ENCODE peak calls at places on chromosomes 16 and 17, in six cellular contexts. N is stimulated activated CD4-positive, alpha-beta T cell treated with anti-CD3 and anti-CD28 coated beads, Interleukin-4, amount 100 ng/mL, for 48 hours; A is CD4-positive, CD25-positive, alpha-beta regulatory T cell; T is caudate nucleus; O is activated CD4-positive, alpha-beta T cell treated with anti-CD3 and anti-CD28 coated beads for 24 hours; D is iPS DF 19.7. E is an unnamed sample.

GRCh38 chr16:67268136-67268579 is 11.2 kb upstream of the PLEKHG4 start:
- DNase-seq in N (no peak), A (no peak), T (no peak), O (no peak), D (no peak), E (no peak)

GRCh38 chr17:77498056-77498785 is 357.5 kb downstream of the SEC14L1 start:
- DNase-seq in N (no peak), A (no peak), T (no peak), O (no peak), D (no peak), E (no peak)

GRCh38 chr16:77585379-77585778 is 136.9 kb upstream of the NUDT7 start:
- DNase-seq in N (no peak), A (no peak), T (no peak), O (no peak), D (no peak), E (no peak)

GRCh38 chr16:55779391-55780094 is 53.4 kb downstream of the CES1 start:
- DNase-seq in N (no peak), A (no peak), T (no peak), O (no peak), D (no peak), E (no peak)

GRCh38 chr16:49409121-49409520 is 35.5 kb downstream of the C16orf78 start:
- DNase-seq in N (no peak), A (no peak), T (no peak), O (no peak), D (no peak), E (no peak)

GRCh38 chr16:2275476-2276450 is 7.8 kb upstream of the RNPS1 start:
- DNase-seq in N (no peak), A (no peak), T (no peak), O (no peak), D (no peak), E (no peak)

GRCh38 chr17:44774271-44775135 is 15.7 kb downstream of the ADAM11 start:
- DNase-seq in N (peak), A (peak), T (peak), O (peak), D (no peak), E (peak)

GRCh38 chr16:84786605-84787302 is 33.0 kb upstream of the CRISPLD2 start:
- DNase-seq in N (no peak), A (no peak), T (no peak), O (no peak), D (no peak), E (no peak)

GRCh38 chr16:31880322-31880979 is 6.8 kb downstream of the ZNF267 start:
- DNase-seq in N (no peak), A (no peak), T (no peak), O (no peak), D (no peak), E (peak)

GRCh38 chr17:42536372-42537155 is 523 bp downstream of the NAGLU start:
- DNase-seq in N (peak), A (peak), T (peak), O (peak), D (no peak), E (peak)

GRCh38 chr16:13909872-13910303 is 10.1 kb upstream of the ERCC4 start:
- DNase-seq in N (no peak), A (no peak), T (no peak), O (no peak), D (no peak), E (no peak)

GRCh38 chr16:23025692-23026305 is 123.5 kb downstream of the USP31 start:
- DNase-seq in N (no peak), A (no peak), T (no peak), O (no peak), D (no peak), E (no peak)

GRCh38 chr17:48552453-48553189 is 7.7 kb upstream of the HOXB2 start:
- DNase-seq in N (no peak), A (no peak), T (no peak), O (no peak), D (no peak), E (no peak)

GRCh38 chr17:77328823-77329740 is 188.3 kb downstream of the SEC14L1 start:
- DNase-seq in N (no peak), A (no peak), T (no peak), O (no peak), D (no peak), E (peak)

GRCh38 chr17:61411114-61411943 is 11.7 kb downstream of the TBX2 start:
- DNase-seq in N (no peak), A (no peak), T (no peak), O (no peak), D (no peak), E (no peak)

GRCh38 chr17:78705071-78705470 is 77.0 kb downstream of the CYTH1 start:
- DNase-seq in N (no peak), A (no peak), T (peak), O (no peak), D (no peak), E (no peak)

GRCh38 chr17:77908501-77908900 is 50.0 kb upstream of the TNRC6C start:
- DNase-seq in N (no peak), A (no peak), T (no peak), O (no peak), D (no peak), E (no peak)

GRCh38 chr17:21286066-21286770 is 1.7 kb downstream of the MAP2K3 start:
- DNase-seq in N (no peak), A (no peak), T (no peak), O (no peak), D (no peak), E (no peak)